ENCODE peak calls at places on chromosomes 16 and 17, in six cellular contexts. I, J, Z, E, Q and K are unnamed samples.

GRCh38 chr17:34237458-34237857 is 17.6 kb upstream of the CCL2 start:
- DNase-seq in I (no peak), J (no peak), Z (no peak), E (no peak), Q (no peak), K (no peak)

GRCh38 chr17:80217703-80218362 is 2.3 kb downstream of the SGSH start:
- DNase-seq in I (no peak), J (no peak), Z (no peak), E (no peak), Q (no peak), K (no peak)

GRCh38 chr16:55389426-55390073 is 65.5 kb downstream of the IRX6 start:
- DNase-seq in I (no peak), J (peak; percentile 86), Z (no peak), E (no peak), Q (no peak), K (no peak)

GRCh38 chr17:44310612-44311376 is 2.4 kb downstream of the RUNDC3A start:
- DNase-seq in I (no peak), J (no peak), Z (no peak), E (no peak), Q (no peak), K (no peak)

GRCh38 chr17:6064855-6065254 is 5.3 kb upstream of the WSCD1 start:
- DNase-seq in I (no peak), J (no peak), Z (no peak), E (no peak), Q (no peak), K (no peak)

GRCh38 chr17:9512323-9513168 is 63.1 kb downstream of the STX8 start:
- DNase-seq in I (peak; percentile 79), J (no peak), Z (no peak), E (no peak), Q (no peak), K (no peak)

GRCh38 chr16:78478267-78478821 is 378.9 kb downstream of the WWOX start:
- DNase-seq in I (no peak), J (no peak), Z (no peak), E (no peak), Q (peak; percentile 73), K (no peak)

GRCh38 chr17:76562734-76563148 is 22.9 kb downstream of the PRCD start:
- DNase-seq in I (peak; percentile 42), J (no peak), Z (no peak), E (no peak), Q (no peak), K (no peak)

GRCh38 chr17:48841395-48841831 is 10.6 kb downstream of the CALCOCO2 start:
- DNase-seq in I (peak; percentile 61), J (no peak), Z (no peak), E (no peak), Q (no peak), K (no peak)

GRCh38 chr17:41636652-41637051 is 12.3 kb upstream of the KRT17 start:
- DNase-seq in I (no peak), J (no peak), Z (no peak), E (no peak), Q (no peak), K (no peak)

GRCh38 chr16:75113046-75113491 is 3.5 kb downstream of the LDHD start:
- DNase-seq in I (no peak), J (peak; percentile 22), Z (no peak), E (no peak), Q (no peak), K (no peak)

GRCh38 chr16:27579086-27579980 is 29.4 kb downstream of the KATNIP start:
- DNase-seq in I (no peak), J (no peak), Z (no peak), E (no peak), Q (no peak), K (no peak)

GRCh38 chr16:50246299-50247122 is 19.8 kb upstream of the ADCY7 start:
- DNase-seq in I (no peak), J (no peak), Z (no peak), E (no peak), Q (peak; percentile 66), K (no peak)

GRCh38 chr17:77859411-77859810 is 99.1 kb upstream of the TNRC6C start:
- DNase-seq in I (no peak), J (peak; percentile 20), Z (no peak), E (no peak), Q (no peak), K (no peak)

DNA sequence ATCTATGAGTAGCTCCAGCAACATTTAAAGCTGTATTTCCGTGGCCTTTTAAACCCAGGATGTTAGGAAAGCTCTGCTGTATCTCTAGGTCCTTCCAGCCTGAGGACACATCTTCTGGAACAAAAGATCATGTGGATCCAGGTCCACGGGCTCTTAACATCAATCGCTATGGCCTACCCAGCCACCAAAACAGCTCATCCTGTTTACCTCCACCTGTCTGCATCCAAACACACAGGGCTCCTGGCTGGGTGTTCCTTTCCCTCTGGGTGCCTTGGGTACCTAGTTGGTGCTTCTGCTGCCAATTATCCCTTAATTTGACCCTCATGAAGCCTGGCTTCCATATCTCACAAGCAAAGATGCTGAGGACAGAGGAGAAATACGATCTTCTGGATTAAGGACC is 7.0 kb downstream of the PMP22 start:
- DNase-seq in I (no peak), J (no peak), Z (no peak), E (no peak), Q (no peak), K (no peak)
- H3K27me3 ChIP-seq in I (no peaks in the 10 kb centered on the region), J (no peaks in the 10 kb centered on the region), Z (no peaks in the 10 kb centered on the region), E (peaks cover 22% of the 10 kb centered on the region), Q (peaks cover 59% of the 10 kb centered on the region), K (no peaks in the 10 kb centered on the region)

GRCh38 chr17:28470266-28471126 is 2.9 kb upstream of the SLC13A2 start:
- DNase-seq in I (no peak), J (no peak), Z (no peak), E (no peak), Q (no peak), K (no peak)
- H3K27me3 ChIP-seq in I (peaks cover 8% of the 10 kb centered on the region), J (no peaks in the 10 kb centered on the region), Z (no peaks in the 10 kb centered on the region), E (no peaks in the 10 kb centered on the region), Q (no peaks in the 10 kb centered on the region), K (no peaks in the 10 kb centered on the region)

GRCh38 chr17:18197535-18198194 is 14.0 kb downstream of the ALKBH5 start:
- DNase-seq in I (no peak), J (no peak), Z (no peak), E (no peak), Q (no peak), K (no peak)

GRCh38 chr17:18203308-18203707 is 19.7 kb downstream of the ALKBH5 start:
- DNase-seq in I (no peak), J (no peak), Z (no peak), E (no peak), Q (no peak), K (no peak)

GRCh38 chr17:18205861-18206260 is 19.6 kb upstream of the LLGL1 start:
- DNase-seq in I (no peak), J (no peak), Z (no peak), E (no peak), Q (no peak), K (no peak)

GRCh38 chr17:18198530-18198929 is 14.9 kb downstream of the ALKBH5 start:
- DNase-seq in I (no peak), J (no peak), Z (no peak), E (no peak), Q (no peak), K (no peak)

GRCh38 chr17:18201108-18201507 is 17.5 kb downstream of the ALKBH5 start:
- DNase-seq in I (no peak), J (no peak), Z (no peak), E (no peak), Q (no peak), K (no peak)
- H3K27me3 ChIP-seq in I (no peaks in the 10 kb centered on the region), J (no peaks in the 10 kb centered on the region), Z (no peaks in the 10 kb centered on the region), E (no peaks in the 10 kb centered on the region), Q (no peaks in the 10 kb centered on the region), K (no peaks in the 10 kb centered on the region)

GRCh38 chr17:73546121-73546520 is 98.1 kb downstream of the SDK2 start:
- DNase-seq in I (no peak), J (no peak), Z (no peak), E (no peak), Q (no peak), K (no peak)
- H3K27me3 ChIP-seq in I (no peaks in the 10 kb centered on the region), J (peaks cover 11% of the 10 kb centered on the region), Z (no peaks in the 10 kb centered on the region), E (no peaks in the 10 kb centered on the region), Q (no peaks in the 10 kb centered on the region), K (no peaks in the 10 kb centered on the region)

GRCh38 chr16:86241681-86242080 is 268.6 kb upstream of the FOXF1 start:
- DNase-seq in I (no peak), J (no peak), Z (no peak), E (no peak), Q (peak; percentile 17), K (no peak)
- H3K27me3 ChIP-seq in I (peaks cover 32% of the 10 kb centered on the region), J (peaks cover 7% of the 10 kb centered on the region), Z (no peaks in the 10 kb centered on the region), E (no peaks in the 10 kb centered on the region), Q (no peaks in the 10 kb centered on the region), K (no peaks in the 10 kb centered on the region)

GRCh38 chr17:74925242-74925641 is 1.2 kb downstream of the OTOP2 start:
- DNase-seq in I (no peak), J (no peak), Z (no peak), E (no peak), Q (no peak), K (no peak)

GRCh38 chr17:74924250-74924948 is at the start of gene OTOP2:
- DNase-seq in I (no peak), J (peak; percentile 71), Z (no peak), E (no peak), Q (peak; percentile 61), K (no peak)

GRCh38 chr17:74922694-74923537 is at the start of gene USH1G:
- DNase-seq in I (no peak), J (no peak), Z (no peak), E (no peak), Q (peak; percentile 36), K (no peak)

GRCh38 chr17:74922172-74922571 is 883 bp downstream of the USH1G start:
- DNase-seq in I (no peak), J (no peak), Z (no peak), E (no peak), Q (no peak), K (no peak)

DNA sequence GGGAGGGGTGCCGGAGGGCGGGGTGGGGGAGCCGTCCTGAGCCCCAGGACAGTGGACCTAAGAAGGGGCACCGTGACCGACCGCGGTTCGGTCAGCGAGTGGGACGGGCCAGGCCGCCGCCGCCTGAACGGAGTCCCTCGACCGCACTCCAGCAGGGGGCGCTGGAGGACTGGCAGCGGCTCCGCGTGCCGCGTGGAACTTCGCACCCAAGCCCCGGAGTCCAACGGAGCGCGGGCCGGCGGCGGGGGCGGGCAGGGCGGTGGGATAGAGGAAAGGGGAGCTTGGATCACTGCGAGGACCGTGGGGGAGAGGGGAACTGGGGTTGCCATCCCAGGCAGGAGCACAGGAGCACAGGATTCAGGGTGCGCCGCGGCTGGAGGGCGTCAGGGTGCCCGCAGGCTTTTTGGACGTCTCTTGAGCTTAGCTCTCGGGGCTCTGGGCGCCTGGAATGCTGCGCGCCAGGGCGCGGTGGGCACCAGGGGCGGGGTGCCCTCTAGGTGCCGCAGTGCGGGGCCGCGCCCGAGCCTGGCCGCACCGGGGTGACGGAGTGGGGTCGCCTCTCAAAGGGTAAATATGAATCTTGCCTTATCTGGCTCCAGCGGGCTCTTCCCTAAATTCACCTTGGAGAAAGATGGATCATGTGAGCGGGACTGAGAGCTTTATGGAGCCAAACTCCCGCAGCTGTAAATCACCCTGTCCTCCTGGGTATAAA is 379 bp upstream of the OTOP2 start:
- DNase-seq in I (peak; percentile 6), J (peak; percentile 90), Z (peak; percentile 76), E (peak; percentile 81), Q (peak; percentile 66), K (no peak)
- H3K27me3 ChIP-seq in I (peaks cover 67% of the 10 kb centered on the region), J (peaks cover 83% of the 10 kb centered on the region), Z (peaks cover 8% of the 10 kb centered on the region), E (peaks cover 80% of the 10 kb centered on the region), Q (peaks cover 80% of the 10 kb centered on the region), K (peaks cover 20% of the 10 kb centered on the region)